ENCODE peak calls at places on chromosomes 6 and 20, in four cellular contexts. S is astrocyte of the spinal cord, Q is lower lobe of right lung, P is AG10803. C is an unnamed sample.

GRCh38 chr20:34834459-34834893 is 9.0 kb upstream of the NCOA6 start:
- DNase-seq in S (peak), Q (no peak), P (peak), C (peak)

GRCh38 chr6:163438298-163438939 is 23.9 kb downstream of the QKI start:
- DNase-seq in S (no peak), Q (no peak), P (no peak), C (no peak)

GRCh38 chr6:43927525-43928210 is 157.7 kb downstream of the VEGFA start:
- DNase-seq in S (no peak), Q (peak), P (no peak), C (no peak)

GRCh38 chr20:25214416-25214770 is 18.9 kb downstream of the ENTPD6 start:
- DNase-seq in S (no peak), Q (no peak), P (no peak), C (no peak)

GRCh38 chr6:106629103-106629858 is at the start of the genes QRSL1 and RTN4IP1:
- DNase-seq in S (peak), Q (peak), P (peak), C (peak)

GRCh38 chr6:107819976-107820551 is 4.0 kb downstream of the SCML4 start:
- DNase-seq in S (no peak), Q (no peak), P (no peak), C (no peak)

GRCh38 chr6:22929228-22929627 is 359.9 kb downstream of the HDGFL1 start:
- DNase-seq in S (no peak), Q (no peak), P (peak), C (no peak)

GRCh38 chr6:17780071-17780470 is 73.3 kb upstream of the NUP153 start:
- DNase-seq in S (no peak), Q (no peak), P (no peak), C (no peak)

GRCh38 chr20:36158160-36158741 is 3.7 kb downstream of the EPB41L1 start:
- DNase-seq in S (no peak), Q (no peak), P (no peak), C (no peak)

GRCh38 chr20:57053798-57054552 is 212.5 kb downstream of the BMP7 start:
- DNase-seq in S (no peak), Q (no peak), P (no peak), C (no peak)

GRCh38 chr6:132733814-132734213 is 20.0 kb upstream of the VNN1 start:
- DNase-seq in S (no peak), Q (no peak), P (no peak), C (no peak)

GRCh38 chr6:132733288-132733687 is 19.4 kb upstream of the VNN1 start:
- DNase-seq in S (no peak), Q (no peak), P (no peak), C (no peak)

GRCh38 chr6:132731086-132731485 is 17.2 kb upstream of the VNN1 start:
- DNase-seq in S (peak), Q (no peak), P (no peak), C (no peak)

GRCh38 chr6:132736239-132736638 is 21.5 kb downstream of the VNN2 start:
- DNase-seq in S (no peak), Q (no peak), P (no peak), C (no peak)

GRCh38 chr6:132734694-132735236 is 20.9 kb upstream of the VNN1 start:
- DNase-seq in S (no peak), Q (no peak), P (peak), C (peak)
- TF ChIP-seq CTCF in S (peak), Q (peak), P (peak), C (peak)

GRCh38 chr6:135162678-135163439 is 18.2 kb upstream of the MYB start:
- DNase-seq in S (peak), Q (no peak), P (no peak), C (peak)
- TF ChIP-seq CTCF in S (peak), Q (peak), P (peak), C (peak)

GRCh38 chr6:79649016-79649415 is 17.9 kb downstream of the SH3BGRL2 start:
- DNase-seq in S (no peak), Q (no peak), P (no peak), C (no peak)

GRCh38 chr6:79650943-79651342 is 19.8 kb downstream of the SH3BGRL2 start:
- DNase-seq in S (no peak), Q (no peak), P (no peak), C (no peak)

GRCh38 chr6:79647756-79648155 is 16.6 kb downstream of the SH3BGRL2 start:
- DNase-seq in S (no peak), Q (no peak), P (no peak), C (no peak)

GRCh38 chr6:79648315-79648714 is 17.2 kb downstream of the SH3BGRL2 start:
- DNase-seq in S (no peak), Q (no peak), P (no peak), C (no peak)

GRCh38 chr6:79646006-79646405 is 14.9 kb downstream of the SH3BGRL2 start:
- DNase-seq in S (no peak), Q (no peak), P (no peak), C (no peak)
- TF ChIP-seq CTCF in S (no peak), Q (peak), P (no peak), C (no peak)

GRCh38 chr20:62583424-62583920 is 58.8 kb upstream of the SLCO4A1 start:
- DNase-seq in S (no peak), Q (no peak), P (peak), C (peak)
- TF ChIP-seq CTCF in S (no peak), Q (no peak), P (peak), C (peak)

C was measured in HFFc6.